ENCODE peak calls at places on chromosome 21, in four cellular contexts. D is HepG2, Y is K562, P is GM12878. J is an unnamed sample.

GRCh38 chr21:35611752-35612151 is 448.6 kb downstream of the SETD4 start:
- DNase-seq in D (no peak), Y (no peak), P (no peak), J (no peak)

GRCh38 chr21:44664691-44665090 is 2.0 kb downstream of the KRTAP12-2 start:
- DNase-seq in D (no peak), Y (no peak), P (no peak), J (no peak)

GRCh38 chr21:44253832-44254700 is 7.6 kb downstream of the DNMT3L start:
- DNase-seq in D (no peak), Y (peak), P (no peak), J (no peak)

GRCh38 chr21:44537930-44538911 is 1.8 kb downstream of the KRTAP10-1 start:
- DNase-seq in D (no peak), Y (no peak), P (no peak), J (no peak)

GRCh38 chr21:36627242-36627641 is 71.7 kb upstream of the SIM2 start:
- DNase-seq in D (no peak), Y (no peak), P (no peak), J (no peak)

GRCh38 chr21:35984654-35985366 is 75.5 kb downstream of the SETD4 start:
- DNase-seq in D (peak), Y (no peak), P (no peak), J (no peak)

GRCh38 chr21:44752701-44753235 is 41.4 kb upstream of the TSPEAR start:
- DNase-seq in D (no peak), Y (no peak), P (no peak), J (peak)

GRCh38 chr21:43812139-43812821 is 22.9 kb downstream of the RRP1 start:
- DNase-seq in D (peak), Y (no peak), P (no peak), J (no peak)

GRCh38 chr21:42818328-42818749 is 61.0 kb downstream of the WDR4 start:
- DNase-seq in D (peak), Y (peak), P (no peak), J (peak)

GRCh38 chr21:17105972-17106371 is 406.9 kb upstream of the CXADR start:
- DNase-seq in D (no peak), Y (no peak), P (no peak), J (no peak)

GRCh38 chr21:36727886-36728285 is 29.0 kb downstream of the SIM2 start:
- DNase-seq in D (no peak), Y (no peak), P (no peak), J (peak)

GRCh38 chr21:42878678-42878992 is 704 bp downstream of the WDR4 start:
- DNase-seq in D (no peak), Y (no peak), P (no peak), J (no peak)

GRCh38 chr21:45761703-45762102 is 118.2 kb downstream of the PCBP3 start:
- DNase-seq in D (no peak), Y (no peak), P (no peak), J (no peak)

GRCh38 chr21:45765375-45765774 is 121.8 kb downstream of the PCBP3 start:
- DNase-seq in D (no peak), Y (no peak), P (no peak), J (no peak)

GRCh38 chr21:45763506-45763905 is 120.0 kb downstream of the PCBP3 start:
- DNase-seq in D (no peak), Y (no peak), P (no peak), J (no peak)

GRCh38 chr21:45764792-45765191 is 121.3 kb downstream of the PCBP3 start:
- DNase-seq in D (no peak), Y (no peak), P (no peak), J (no peak)

DNA sequence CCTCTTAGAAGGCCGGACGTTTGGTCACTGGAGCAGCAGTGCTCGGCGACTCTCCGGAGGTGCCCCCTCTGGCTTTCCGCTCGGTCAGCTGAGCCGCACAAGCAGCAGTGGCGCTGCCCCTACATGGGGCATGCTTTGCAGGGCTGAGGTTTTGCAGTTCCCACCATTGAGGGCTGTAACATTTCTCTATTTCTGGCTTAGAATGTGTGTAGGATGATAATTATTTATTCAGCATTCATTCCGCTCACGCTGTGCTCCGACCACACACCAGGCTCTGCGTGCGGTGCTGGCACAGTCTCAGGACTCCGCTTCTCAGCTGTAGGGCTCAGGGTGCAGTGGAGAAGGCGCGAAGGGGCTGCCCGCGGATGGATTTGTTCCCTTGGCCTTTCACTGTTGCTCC is 119.5 kb downstream of the PCBP3 start:
- DNase-seq in D (no peak), Y (no peak), P (no peak), J (no peak)
- TF ChIP-seq CREM in D (no peak), Y (no peak), P (no peak), J (no peak)

DNA sequence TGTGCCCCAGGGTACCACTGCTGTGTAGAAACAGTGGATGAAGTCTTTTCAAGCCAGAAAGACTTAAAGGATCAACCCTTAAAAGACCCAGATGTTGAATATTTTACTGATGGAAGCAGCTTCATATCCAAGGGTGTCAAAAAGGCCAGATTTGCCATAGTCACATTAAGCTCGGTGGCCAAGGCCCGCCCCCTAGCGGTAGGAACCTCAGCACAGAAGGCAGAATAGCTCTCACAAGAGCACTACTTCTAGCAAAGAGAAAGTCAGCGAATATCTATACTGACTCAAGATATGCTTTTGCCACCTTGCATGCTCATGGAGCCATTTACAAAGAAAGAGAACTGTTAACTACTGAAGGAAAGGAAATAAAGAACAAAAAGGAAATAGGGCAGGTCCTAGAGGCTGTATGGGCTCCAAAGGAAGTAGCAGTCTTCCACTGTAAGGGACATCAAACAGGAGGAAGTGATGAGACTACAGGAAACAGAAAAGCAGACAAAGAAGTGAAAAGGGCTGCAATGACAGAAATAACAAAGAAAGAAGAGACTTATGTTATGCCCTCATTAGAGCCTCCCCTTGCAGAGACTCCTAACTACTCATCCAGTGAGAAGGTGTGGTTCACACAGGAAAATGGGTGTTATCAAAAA is 90.5 kb downstream of the LIPI start:
- DNase-seq in D (peak), Y (peak), P (peak), J (peak)
- TF ChIP-seq CREM in D (no peak), Y (no peak), P (no peak), J (no peak)

DNA sequence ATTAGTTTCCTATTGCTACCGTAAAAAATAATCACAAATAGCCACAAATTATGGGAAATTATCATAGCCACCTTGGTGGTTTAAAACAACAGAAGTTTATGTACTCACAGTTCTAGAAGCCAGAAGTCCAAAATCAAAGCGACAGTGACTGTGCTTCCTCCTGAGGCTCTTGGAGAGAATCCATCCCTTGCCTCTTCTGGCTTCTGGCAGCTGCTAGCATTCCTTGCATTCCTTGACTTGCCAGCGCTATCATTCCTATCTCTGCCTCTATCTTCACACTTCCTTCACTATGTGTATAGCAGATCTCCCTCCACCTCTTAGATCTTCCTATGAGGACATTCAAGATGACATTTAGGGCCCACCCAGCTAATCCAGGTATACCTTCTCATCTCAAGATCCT is 180.1 kb upstream of the USP25 start:
- DNase-seq in D (peak), Y (no peak), P (no peak), J (no peak)
- TF ChIP-seq CREM in D (no peak), Y (no peak), P (no peak), J (no peak)

GRCh38 chr21:28675265-28676041 is 317.2 kb downstream of the LTN1 start:
- DNase-seq in D (no peak), Y (no peak), P (no peak), J (no peak)
- TF ChIP-seq CREM in D (no peak), Y (no peak), P (no peak), J (no peak)

DNA sequence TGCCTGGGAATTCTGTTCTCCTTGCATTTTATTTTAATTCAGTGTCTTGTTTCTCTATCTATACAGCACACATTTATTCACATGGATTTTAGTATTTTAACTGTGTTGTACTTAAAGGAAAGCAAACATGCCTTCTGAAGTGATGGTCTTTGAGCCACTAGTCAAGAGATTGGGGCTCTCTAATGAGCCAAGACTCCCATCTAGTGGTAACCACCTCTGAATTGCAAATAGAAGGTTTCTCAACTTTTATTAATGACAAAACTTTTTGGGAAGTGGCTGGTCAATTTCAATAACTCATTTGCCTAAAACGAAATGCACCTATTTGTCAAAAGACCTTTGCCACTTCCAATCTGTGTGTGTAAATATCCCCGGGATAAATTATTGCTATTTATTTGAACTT is 199.6 kb downstream of the LTN1 start:
- DNase-seq in D (no peak), Y (no peak), P (no peak), J (no peak)
- TF ChIP-seq CREM in D (no peak), Y (no peak), P (no peak), J (no peak)